ENCODE peak calls at places on chromosomes 1 and 21, in five cellular contexts. S is activated CD8-positive, alpha-beta memory T cell treated with anti-CD3 and anti-CD28 coated beads for 1 hour; F is T1000; B is EL; Y is heart left ventricle. W is an unnamed sample.

GRCh38 chr1:195794225-195794624 is 814.0 kb downstream of the KCNT2 start:
- DNase-seq in S (no peak), F (no peak), B (no peak), Y (no peak), W (no peak)

GRCh38 chr1:229273507-229274232 is 2.8 kb downstream of the RAB4A start:
- DNase-seq in S (no peak), F (no peak), B (no peak), Y (no peak), W (no peak)

GRCh38 chr1:156834322-156834721 is 17.7 kb upstream of the SH2D2A start:
- DNase-seq in S (no peak), F (no peak), B (no peak), Y (no peak), W (no peak)

GRCh38 chr1:66925944-66926343 is 1.2 kb downstream of the MIER1 start:
- DNase-seq in S (no peak), F (no peak), B (peak), Y (no peak), W (peak)

GRCh38 chr1:199246716-199247115 is 607.9 kb downstream of the PTPRC start:
- DNase-seq in S (no peak), F (no peak), B (no peak), Y (no peak), W (no peak)

GRCh38 chr1:30966690-30967369 is 58.3 kb upstream of the SDC3 start:
- DNase-seq in S (no peak), F (no peak), B (peak), Y (no peak), W (no peak)

GRCh38 chr1:76219589-76219914 is 145.0 kb downstream of the ST6GALNAC3 start:
- DNase-seq in S (no peak), F (no peak), B (no peak), Y (no peak), W (no peak)

GRCh38 chr1:156704930-156705320 is 458 bp downstream of the CRABP2 start:
- DNase-seq in S (no peak), F (peak), B (peak), Y (no peak), W (no peak)

GRCh38 chr1:229068266-229069043 is 202.5 kb upstream of the RAB4A start:
- DNase-seq in S (no peak), F (no peak), B (no peak), Y (peak), W (no peak)

GRCh38 chr21:17989780-17990179 is 170.6 kb upstream of the C21orf91 start:
- DNase-seq in S (no peak), F (no peak), B (no peak), Y (no peak), W (no peak)

GRCh38 chr21:42830456-42831455 is 48.6 kb downstream of the WDR4 start:
- DNase-seq in S (no peak), F (no peak), B (no peak), Y (no peak), W (no peak)

GRCh38 chr1:171219751-171220385 is 28.4 kb upstream of the FMO1 start:
- DNase-seq in S (no peak), F (peak), B (peak), Y (no peak), W (no peak)

GRCh38 chr1:56526571-56527174 is 52.7 kb downstream of the PLPP3 start:
- DNase-seq in S (no peak), F (no peak), B (peak), Y (no peak), W (peak)

GRCh38 chr1:62508187-62508758 is 71.4 kb downstream of the USP1 start:
- DNase-seq in S (no peak), F (no peak), B (peak), Y (no peak), W (peak)

GRCh38 chr1:200435200-200435780 is 25.5 kb upstream of the ZNF281 start:
- DNase-seq in S (no peak), F (no peak), B (no peak), Y (no peak), W (no peak)

GRCh38 chr1:66439028-66439427 is 94.9 kb upstream of the SGIP1 start:
- DNase-seq in S (no peak), F (no peak), B (peak), Y (no peak), W (peak)

GRCh38 chr1:65949230-65949626 is 156.5 kb downstream of the PDE4B start:
- DNase-seq in S (no peak), F (no peak), B (no peak), Y (no peak), W (no peak)

GRCh38 chr1:33391669-33392068 is 39.2 kb downstream of the PHC2 start:
- DNase-seq in S (no peak), F (no peak), B (no peak), Y (no peak), W (no peak)

GRCh38 chr21:45104560-45104959 is 30.2 kb downstream of the ADARB1 start:
- DNase-seq in S (no peak), F (no peak), B (peak), Y (peak), W (no peak)

GRCh38 chr1:168491527-168492164 is 52.2 kb downstream of the XCL2 start:
- DNase-seq in S (no peak), F (no peak), B (no peak), Y (no peak), W (no peak)

GRCh38 chr1:24415910-24416665 is 486 bp downstream of the NIPAL3 start:
- DNase-seq in S (no peak), F (no peak), B (peak), Y (peak), W (peak)

W was measured in MM.1S.